ENCODE peak calls at places on chromosomes 5 and 9, in seven cellular contexts. One of them, this sample, is unnamed.

GRCh38 chr9:84061613-84062205 is 81.1 kb downstream of the RMI1 start:
- DNase-seq in NCI-H1694 treated with DMSO at 0.1 percent for 48 hours: no peak
- DNase-seq in Panc1: no peak
- DNase-seq in left kidney: no peak
- DNase-seq in Daoy: no peak
- DNase-seq in HT-29: no peak
- DNase-seq in GM23338: no peak
- DNase-seq in this sample: no peak

GRCh38 chr5:173735171-173735570 is 118.7 kb upstream of the BOD1 start:
- DNase-seq in NCI-H1694 treated with DMSO at 0.1 percent for 48 hours: no peak
- DNase-seq in Panc1: no peak
- DNase-seq in left kidney: peak
- DNase-seq in Daoy: no peak
- DNase-seq in HT-29: no peak
- DNase-seq in GM23338: no peak
- DNase-seq in this sample: no peak

GRCh38 chr9:133708770-133709611 is 29.2 kb downstream of the SARDH start:
- DNase-seq in NCI-H1694 treated with DMSO at 0.1 percent for 48 hours: peak
- DNase-seq in Panc1: no peak
- DNase-seq in left kidney: peak
- DNase-seq in Daoy: no peak
- DNase-seq in HT-29: no peak
- DNase-seq in GM23338: no peak
- DNase-seq in this sample: no peak

GRCh38 chr5:99019254-99019653 is 90.4 kb upstream of the CHD1 start:
- DNase-seq in NCI-H1694 treated with DMSO at 0.1 percent for 48 hours: no peak
- DNase-seq in Panc1: no peak
- DNase-seq in left kidney: no peak
- DNase-seq in Daoy: peak
- DNase-seq in HT-29: peak
- DNase-seq in GM23338: no peak
- DNase-seq in this sample: no peak

GRCh38 chr9:99601506-99601905 is 220.2 kb upstream of the NR4A3 start:
- DNase-seq in NCI-H1694 treated with DMSO at 0.1 percent for 48 hours: no peak
- DNase-seq in Panc1: no peak
- DNase-seq in left kidney: peak
- DNase-seq in Daoy: peak
- DNase-seq in HT-29: no peak
- DNase-seq in GM23338: no peak
- DNase-seq in this sample: no peak

GRCh38 chr9:86944974-86945867 is 2.1 kb downstream of the GAS1 start:
- DNase-seq in NCI-H1694 treated with DMSO at 0.1 percent for 48 hours: no peak
- DNase-seq in Panc1: no peak
- DNase-seq in left kidney: peak
- DNase-seq in Daoy: peak
- DNase-seq in HT-29: no peak
- DNase-seq in GM23338: peak
- DNase-seq in this sample: no peak

GRCh38 chr5:176501333-176501732 is 35.9 kb downstream of the RNF44 start:
- DNase-seq in NCI-H1694 treated with DMSO at 0.1 percent for 48 hours: no peak
- DNase-seq in Panc1: no peak
- DNase-seq in left kidney: no peak
- DNase-seq in Daoy: no peak
- DNase-seq in HT-29: no peak
- DNase-seq in GM23338: no peak
- DNase-seq in this sample: no peak

GRCh38 chr5:139543423-139543991 is 17.6 kb upstream of the UBE2D2 start:
- DNase-seq in NCI-H1694 treated with DMSO at 0.1 percent for 48 hours: no peak
- DNase-seq in Panc1: no peak
- DNase-seq in left kidney: peak
- DNase-seq in Daoy: no peak
- DNase-seq in HT-29: peak
- DNase-seq in GM23338: peak
- DNase-seq in this sample: no peak

GRCh38 chr5:72388652-72389051 is 68.5 kb downstream of the PTCD2 start:
- DNase-seq in NCI-H1694 treated with DMSO at 0.1 percent for 48 hours: no peak
- DNase-seq in Panc1: no peak
- DNase-seq in left kidney: no peak
- DNase-seq in Daoy: no peak
- DNase-seq in HT-29: no peak
- DNase-seq in GM23338: no peak
- DNase-seq in this sample: no peak

GRCh38 chr5:472076-472655 is 29.2 kb downstream of the EXOC3 start:
- DNase-seq in NCI-H1694 treated with DMSO at 0.1 percent for 48 hours: no peak
- DNase-seq in Panc1: no peak
- DNase-seq in left kidney: peak
- DNase-seq in Daoy: peak
- DNase-seq in HT-29: peak
- DNase-seq in GM23338: no peak
- DNase-seq in this sample: no peak

GRCh38 chr5:56350595-56351170 is 117.6 kb upstream of the ANKRD55 start:
- DNase-seq in NCI-H1694 treated with DMSO at 0.1 percent for 48 hours: no peak
- DNase-seq in Panc1: peak
- DNase-seq in left kidney: no peak
- DNase-seq in Daoy: peak
- DNase-seq in HT-29: peak
- DNase-seq in GM23338: no peak
- DNase-seq in this sample: peak

GRCh38 chr9:89478821-89479668 is 18.9 kb downstream of the SEMA4D start:
- DNase-seq in NCI-H1694 treated with DMSO at 0.1 percent for 48 hours: no peak
- DNase-seq in Panc1: no peak
- DNase-seq in left kidney: no peak
- DNase-seq in Daoy: no peak
- DNase-seq in HT-29: no peak
- DNase-seq in GM23338: no peak
- DNase-seq in this sample: no peak

GRCh38 chr5:51684794-51685355 is 301.6 kb downstream of the ISL1 start:
- DNase-seq in NCI-H1694 treated with DMSO at 0.1 percent for 48 hours: no peak
- DNase-seq in Panc1: no peak
- DNase-seq in left kidney: no peak
- DNase-seq in Daoy: no peak
- DNase-seq in HT-29: no peak
- DNase-seq in GM23338: peak
- DNase-seq in this sample: no peak

GRCh38 chr5:113776832-113777525 is 263.5 kb downstream of the YTHDC2 start:
- DNase-seq in NCI-H1694 treated with DMSO at 0.1 percent for 48 hours: no peak
- DNase-seq in Panc1: no peak
- DNase-seq in left kidney: peak
- DNase-seq in Daoy: peak
- DNase-seq in HT-29: no peak
- DNase-seq in GM23338: no peak
- DNase-seq in this sample: no peak

GRCh38 chr5:132009706-132010405 is 1.6 kb downstream of the ACSL6 start:
- DNase-seq in NCI-H1694 treated with DMSO at 0.1 percent for 48 hours: no peak
- DNase-seq in Panc1: no peak
- DNase-seq in left kidney: no peak
- DNase-seq in Daoy: no peak
- DNase-seq in HT-29: no peak
- DNase-seq in GM23338: peak
- DNase-seq in this sample: no peak

GRCh38 chr5:67315082-67315801 is 118.6 kb upstream of the CD180 start:
- DNase-seq in NCI-H1694 treated with DMSO at 0.1 percent for 48 hours: no peak
- DNase-seq in Panc1: no peak
- DNase-seq in left kidney: no peak
- DNase-seq in Daoy: peak
- DNase-seq in HT-29: peak
- DNase-seq in GM23338: no peak
- DNase-seq in this sample: peak

GRCh38 chr9:127554966-127555829 is 56.9 kb upstream of the STXBP1 start:
- DNase-seq in NCI-H1694 treated with DMSO at 0.1 percent for 48 hours: no peak
- DNase-seq in Panc1: no peak
- DNase-seq in left kidney: no peak
- DNase-seq in Daoy: peak
- DNase-seq in HT-29: no peak
- DNase-seq in GM23338: no peak
- DNase-seq in this sample: no peak

GRCh38 chr5:137751869-137752491 is 2.2 kb downstream of the HNRNPA0 start:
- DNase-seq in NCI-H1694 treated with DMSO at 0.1 percent for 48 hours: peak
- DNase-seq in Panc1: peak
- DNase-seq in left kidney: peak
- DNase-seq in Daoy: peak
- DNase-seq in HT-29: peak
- DNase-seq in GM23338: peak
- DNase-seq in this sample: peak

GRCh38 chr5:87300744-87301143 is 33.1 kb downstream of the RASA1 start:
- DNase-seq in NCI-H1694 treated with DMSO at 0.1 percent for 48 hours: no peak
- DNase-seq in Panc1: peak
- DNase-seq in left kidney: no peak
- DNase-seq in Daoy: peak
- DNase-seq in HT-29: peak
- DNase-seq in GM23338: no peak
- DNase-seq in this sample: peak

GRCh38 chr5:77908787-77909186 is 132.6 kb upstream of the TBCA start:
- DNase-seq in NCI-H1694 treated with DMSO at 0.1 percent for 48 hours: no peak
- DNase-seq in Panc1: no peak
- DNase-seq in left kidney: no peak
- DNase-seq in Daoy: no peak
- DNase-seq in HT-29: no peak
- DNase-seq in GM23338: no peak
- DNase-seq in this sample: no peak

GRCh38 chr5:74471875-74472274 is 168.7 kb downstream of the ENC1 start:
- DNase-seq in NCI-H1694 treated with DMSO at 0.1 percent for 48 hours: no peak
- DNase-seq in Panc1: no peak
- DNase-seq in left kidney: no peak
- DNase-seq in Daoy: peak
- DNase-seq in HT-29: no peak
- DNase-seq in GM23338: no peak
- DNase-seq in this sample: no peak

GRCh38 chr5:324736-325612 is 3.5 kb downstream of the AHRR start:
- DNase-seq in NCI-H1694 treated with DMSO at 0.1 percent for 48 hours: no peak
- DNase-seq in Panc1: no peak
- DNase-seq in left kidney: no peak
- DNase-seq in Daoy: no peak
- DNase-seq in HT-29: no peak
- DNase-seq in GM23338: no peak
- DNase-seq in this sample: no peak

GRCh38 chr5:149838881-149839739 is 105.5 kb downstream of the PDE6A start:
- DNase-seq in NCI-H1694 treated with DMSO at 0.1 percent for 48 hours: no peak
- DNase-seq in Panc1: no peak
- DNase-seq in left kidney: no peak
- DNase-seq in Daoy: peak
- DNase-seq in HT-29: no peak
- DNase-seq in GM23338: no peak
- DNase-seq in this sample: no peak

GRCh38 chr5:146646441-146646840 is 130.5 kb upstream of the GPR151 start:
- DNase-seq in NCI-H1694 treated with DMSO at 0.1 percent for 48 hours: no peak
- DNase-seq in Panc1: no peak
- DNase-seq in left kidney: no peak
- DNase-seq in Daoy: no peak
- DNase-seq in HT-29: no peak
- DNase-seq in GM23338: peak
- DNase-seq in this sample: no peak

GRCh38 chr5:170181902-170182301 is 50.9 kb upstream of the C5orf58 start:
- DNase-seq in NCI-H1694 treated with DMSO at 0.1 percent for 48 hours: no peak
- DNase-seq in Panc1: no peak
- DNase-seq in left kidney: no peak
- DNase-seq in Daoy: no peak
- DNase-seq in HT-29: no peak
- DNase-seq in GM23338: no peak
- DNase-seq in this sample: no peak